ENCODE peak calls at places on chromosomes 13 and 19, in six cellular contexts. R, U, I, K, D and H are unnamed samples.

GRCh38 chr19:3606174-3606689 is 443 bp downstream of the TBXA2R start:
- DNase-seq in D (no peak), I (no peak), K (no peak), U (peak), R (no peak), H (peak)

GRCh38 chr19:1177322-1178114 is 3.5 kb upstream of the SBNO2 start:
- DNase-seq in U (no peak), D (no peak), I (no peak), K (peak), R (no peak), H (no peak)

GRCh38 chr13:50936681-50937080 is 27.1 kb downstream of the RNASEH2B start:
- DNase-seq in I (no peak), U (no peak), R (no peak), K (no peak), D (no peak), H (no peak)

GRCh38 chr19:10074153-10074552 is 12.0 kb upstream of the SHFL start:
- DNase-seq in K (peak), I (peak), R (peak), D (no peak), U (peak), H (no peak)

GRCh38 chr13:39410089-39410901 is 192.7 kb downstream of the LHFPL6 start:
- DNase-seq in R (no peak), D (no peak), K (no peak), I (no peak), U (no peak), H (no peak)

GRCh38 chr13:20828540-20829364 is 55.0 kb upstream of the EEF1AKMT1 start:
- DNase-seq in I (peak), U (peak), D (no peak), K (peak), R (no peak), H (no peak)

GRCh38 chr19:45340899-45341453 is 426 bp downstream of the KLC3 start:
- DNase-seq in R (no peak), I (no peak), K (peak), U (no peak), D (no peak), H (peak)

GRCh38 chr19:15260939-15261338 is 28.7 kb upstream of the EPHX3 start:
- DNase-seq in K (no peak), I (no peak), U (no peak), D (no peak), R (no peak), H (no peak)

GRCh38 chr13:44575741-44576395 is at the start of gene TSC22D1:
- DNase-seq in D (peak), U (peak), I (peak), K (peak), R (peak), H (peak)

GRCh38 chr13:36796052-36796451 is 23.0 kb upstream of the RFXAP start:
- DNase-seq in U (no peak), R (no peak), K (no peak), I (no peak), D (no peak), H (no peak)

GRCh38 chr19:12937243-12938053 is 961 bp upstream of the CALR start:
- DNase-seq in D (no peak), R (no peak), U (peak), I (no peak), K (no peak), H (peak)

GRCh38 chr19:19444694-19445155 is 39.2 kb downstream of the GATAD2A start:
- DNase-seq in K (peak), I (no peak), R (no peak), U (peak), D (no peak), H (no peak)

GRCh38 chr19:47421844-47422395 is 2.6 kb upstream of the MEIS3 start:
- DNase-seq in K (no peak), R (no peak), U (no peak), D (no peak), I (no peak), H (peak)

GRCh38 chr13:94711561-94712286 is 621 bp downstream of the SOX21 start:
- DNase-seq in D (no peak), R (no peak), U (no peak), I (no peak), K (no peak), H (peak)

GRCh38 chr19:3278294-3278693 is 53.8 kb downstream of the CELF5 start:
- DNase-seq in U (no peak), R (no peak), D (no peak), K (no peak), I (no peak), H (no peak)

GRCh38 chr13:94416454-94417080 is 62.9 kb downstream of the DCT start:
- DNase-seq in D (no peak), R (no peak), U (no peak), I (no peak), K (no peak), H (peak)

GRCh38 chr19:55384576-55385235 is 614 bp upstream of the TMEM238 start:
- DNase-seq in K (no peak), I (no peak), R (peak), U (peak), D (no peak), H (no peak)

GRCh38 chr13:112326821-112327370 is 49.3 kb upstream of the SPACA7 start:
- DNase-seq in K (no peak), R (no peak), D (no peak), I (no peak), U (no peak), H (no peak)

GRCh38 chr19:34241513-34242337 is 12.6 kb upstream of the GARRE1 start:
- DNase-seq in K (no peak), I (no peak), R (no peak), U (peak), D (no peak), H (peak)

GRCh38 chr13:47798906-47799305 is 202.2 kb downstream of the SUCLA2 start:
- DNase-seq in K (no peak), I (no peak), D (no peak), R (no peak), U (no peak), H (no peak)